ENCODE peak calls at places on chromosomes 5 and 9, in ten cellular contexts. One of them, this sample, is unnamed. For H3K36me3, the result is how much of the 10 kb centered on the place peaks cover.

GRCh38 chr5:72063219-72063819 is 44.0 kb upstream of the MAP1B start:
- DNase-seq in effector memory CD4-positive, alpha-beta T cell: no peak
- DNase-seq in stomach: no peak
- DNase-seq in fibroblast of lung: peak
- DNase-seq in aorta: no peak
- DNase-seq in neural progenitor cell: peak
- DNase-seq in breast epithelium: no peak
- DNase-seq in thoracic aorta: no peak
- DNase-seq in neuronal stem cell: peak
- DNase-seq in SK-N-SH: no peak
- DNase-seq in this sample: peak

GRCh38 chr5:10034008-10034407 is 215.7 kb downstream of the ATPSCKMT start:
- DNase-seq in effector memory CD4-positive, alpha-beta T cell: no peak
- DNase-seq in neural progenitor cell: no peak
- DNase-seq in thoracic aorta: no peak
- DNase-seq in fibroblast of lung: no peak
- DNase-seq in stomach: no peak
- DNase-seq in aorta: no peak
- DNase-seq in neuronal stem cell: no peak
- DNase-seq in breast epithelium: no peak
- DNase-seq in SK-N-SH: no peak
- DNase-seq in this sample: peak

GRCh38 chr9:86585422-86586143 is 231.4 kb upstream of the TUT7 start:
- DNase-seq in stomach: no peak
- DNase-seq in neural progenitor cell: no peak
- DNase-seq in SK-N-SH: no peak
- DNase-seq in aorta: no peak
- DNase-seq in neuronal stem cell: no peak
- DNase-seq in breast epithelium: no peak
- DNase-seq in fibroblast of lung: peak
- DNase-seq in thoracic aorta: no peak
- DNase-seq in effector memory CD4-positive, alpha-beta T cell: no peak
- DNase-seq in this sample: peak

GRCh38 chr5:136979131-136979530 is 520.0 kb downstream of the SPOCK1 start:
- DNase-seq in aorta: no peak
- DNase-seq in neuronal stem cell: no peak
- DNase-seq in breast epithelium: no peak
- DNase-seq in SK-N-SH: no peak
- DNase-seq in neural progenitor cell: no peak
- DNase-seq in effector memory CD4-positive, alpha-beta T cell: no peak
- DNase-seq in stomach: no peak
- DNase-seq in fibroblast of lung: no peak
- DNase-seq in thoracic aorta: no peak
- DNase-seq in this sample: no peak

GRCh38 chr5:97550164-97550563 is 367.1 kb upstream of the RIOK2 start:
- DNase-seq in aorta: no peak
- DNase-seq in breast epithelium: no peak
- DNase-seq in SK-N-SH: no peak
- DNase-seq in neural progenitor cell: peak
- DNase-seq in stomach: no peak
- DNase-seq in neuronal stem cell: peak
- DNase-seq in thoracic aorta: no peak
- DNase-seq in effector memory CD4-positive, alpha-beta T cell: no peak
- DNase-seq in fibroblast of lung: peak
- DNase-seq in this sample: no peak

GRCh38 chr5:133390416-133391155 is 221.8 kb downstream of the FSTL4 start:
- DNase-seq in stomach: no peak
- DNase-seq in fibroblast of lung: no peak
- DNase-seq in thoracic aorta: no peak
- DNase-seq in SK-N-SH: no peak
- DNase-seq in neuronal stem cell: no peak
- DNase-seq in aorta: no peak
- DNase-seq in breast epithelium: no peak
- DNase-seq in effector memory CD4-positive, alpha-beta T cell: no peak
- DNase-seq in neural progenitor cell: no peak
- DNase-seq in this sample: no peak

GRCh38 chr5:146331257-146331822 is 7.3 kb upstream of the POU4F3 start:
- DNase-seq in stomach: no peak
- DNase-seq in effector memory CD4-positive, alpha-beta T cell: no peak
- DNase-seq in thoracic aorta: no peak
- DNase-seq in SK-N-SH: no peak
- DNase-seq in neural progenitor cell: peak
- DNase-seq in neuronal stem cell: no peak
- DNase-seq in aorta: no peak
- DNase-seq in breast epithelium: no peak
- DNase-seq in fibroblast of lung: no peak
- DNase-seq in this sample: no peak

GRCh38 chr9:87733273-87734054 is 7.5 kb downstream of the CTSL start:
- DNase-seq in breast epithelium: no peak
- DNase-seq in neural progenitor cell: no peak
- DNase-seq in fibroblast of lung: no peak
- DNase-seq in neuronal stem cell: no peak
- DNase-seq in thoracic aorta: no peak
- DNase-seq in effector memory CD4-positive, alpha-beta T cell: no peak
- DNase-seq in stomach: no peak
- DNase-seq in aorta: no peak
- DNase-seq in SK-N-SH: no peak
- DNase-seq in this sample: no peak

GRCh38 chr5:172798422-172799215 is 27.6 kb upstream of the DUSP1 start:
- DNase-seq in breast epithelium: no peak
- DNase-seq in aorta: peak
- DNase-seq in neuronal stem cell: no peak
- DNase-seq in SK-N-SH: no peak
- DNase-seq in neural progenitor cell: no peak
- DNase-seq in fibroblast of lung: peak
- DNase-seq in effector memory CD4-positive, alpha-beta T cell: no peak
- DNase-seq in thoracic aorta: peak
- DNase-seq in stomach: no peak
- DNase-seq in this sample: no peak

GRCh38 chr9:130639119-130639485 is 25.3 kb upstream of the PRDM12 start:
- DNase-seq in breast epithelium: no peak
- DNase-seq in effector memory CD4-positive, alpha-beta T cell: no peak
- DNase-seq in thoracic aorta: no peak
- DNase-seq in neural progenitor cell: peak
- DNase-seq in neuronal stem cell: no peak
- DNase-seq in fibroblast of lung: no peak
- DNase-seq in aorta: no peak
- DNase-seq in SK-N-SH: no peak
- DNase-seq in stomach: no peak
- DNase-seq in this sample: peak

GRCh38 chr9:7009065-7009464 is 251.3 kb downstream of the KDM4C start:
- DNase-seq in thoracic aorta: no peak
- DNase-seq in fibroblast of lung: no peak
- DNase-seq in effector memory CD4-positive, alpha-beta T cell: no peak
- DNase-seq in neural progenitor cell: no peak
- DNase-seq in breast epithelium: no peak
- DNase-seq in neuronal stem cell: no peak
- DNase-seq in aorta: no peak
- DNase-seq in stomach: no peak
- DNase-seq in SK-N-SH: no peak
- DNase-seq in this sample: no peak

GRCh38 chr5:16546712-16547111 is 70.1 kb downstream of the RETREG1 start:
- DNase-seq in neural progenitor cell: no peak
- DNase-seq in aorta: no peak
- DNase-seq in neuronal stem cell: no peak
- DNase-seq in stomach: no peak
- DNase-seq in breast epithelium: no peak
- DNase-seq in effector memory CD4-positive, alpha-beta T cell: no peak
- DNase-seq in thoracic aorta: no peak
- DNase-seq in fibroblast of lung: no peak
- DNase-seq in SK-N-SH: no peak
- DNase-seq in this sample: no peak
- H3K27ac ChIP-seq in neural progenitor cell: no peak
- H3K27ac ChIP-seq in aorta: no peak
- H3K27ac ChIP-seq in neuronal stem cell: no peak
- H3K27ac ChIP-seq in stomach: no peak
- H3K27ac ChIP-seq in breast epithelium: no peak
- H3K27ac ChIP-seq in effector memory CD4-positive, alpha-beta T cell: no peak
- H3K27ac ChIP-seq in thoracic aorta: no peak
- H3K27ac ChIP-seq in fibroblast of lung: no peak
- H3K27ac ChIP-seq in SK-N-SH: no peak
- H3K27ac ChIP-seq in this sample: no peak

DNA sequence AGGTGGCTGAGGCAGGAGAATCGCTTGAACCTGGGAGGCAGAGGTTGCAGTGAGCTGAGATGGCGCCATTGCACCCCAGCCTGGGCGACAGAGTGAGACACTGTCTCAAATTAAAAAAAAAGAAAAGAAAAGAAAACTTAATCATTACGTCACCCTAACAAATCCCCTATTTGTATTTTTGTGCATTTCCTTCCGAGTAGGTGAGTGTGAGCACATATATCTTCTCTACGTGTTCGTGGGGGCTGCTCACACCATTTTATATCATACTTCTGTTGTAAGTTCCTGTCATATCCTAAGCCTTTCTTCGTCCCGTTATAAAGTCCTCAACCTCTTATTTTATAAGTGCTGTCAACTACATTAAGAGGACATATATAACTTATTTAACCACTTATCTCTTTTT is 41.9 kb upstream of the GRHPR start:
- DNase-seq in thoracic aorta: no peak
- DNase-seq in neuronal stem cell: no peak
- DNase-seq in fibroblast of lung: no peak
- DNase-seq in breast epithelium: no peak
- DNase-seq in neural progenitor cell: no peak
- DNase-seq in SK-N-SH: no peak
- DNase-seq in effector memory CD4-positive, alpha-beta T cell: no peak
- DNase-seq in stomach: no peak
- DNase-seq in aorta: no peak
- DNase-seq in this sample: no peak
- H3K36me3 ChIP-seq in thoracic aorta: under half
- H3K36me3 ChIP-seq in neuronal stem cell: under half
- H3K36me3 ChIP-seq in fibroblast of lung: under half
- H3K36me3 ChIP-seq in breast epithelium: under half
- H3K36me3 ChIP-seq in neural progenitor cell: under half
- H3K36me3 ChIP-seq in SK-N-SH: under half
- H3K36me3 ChIP-seq in effector memory CD4-positive, alpha-beta T cell: under half
- H3K36me3 ChIP-seq in stomach: under half
- H3K36me3 ChIP-seq in aorta: under half
- H3K36me3 ChIP-seq in this sample: under half

GRCh38 chr9:122223435-122223834 is 5.3 kb downstream of the LHX6 start:
- DNase-seq in neural progenitor cell: no peak
- DNase-seq in effector memory CD4-positive, alpha-beta T cell: no peak
- DNase-seq in aorta: no peak
- DNase-seq in breast epithelium: no peak
- DNase-seq in SK-N-SH: no peak
- DNase-seq in fibroblast of lung: no peak
- DNase-seq in thoracic aorta: no peak
- DNase-seq in neuronal stem cell: no peak
- DNase-seq in stomach: no peak
- DNase-seq in this sample: no peak

GRCh38 chr9:122226142-122226757 is 2.5 kb downstream of the LHX6 start:
- DNase-seq in stomach: no peak
- DNase-seq in SK-N-SH: peak
- DNase-seq in thoracic aorta: no peak
- DNase-seq in effector memory CD4-positive, alpha-beta T cell: no peak
- DNase-seq in fibroblast of lung: no peak
- DNase-seq in aorta: no peak
- DNase-seq in neuronal stem cell: no peak
- DNase-seq in neural progenitor cell: peak
- DNase-seq in breast epithelium: no peak
- DNase-seq in this sample: no peak

GRCh38 chr9:122227576-122227903 is 1.2 kb downstream of the LHX6 start:
- DNase-seq in fibroblast of lung: no peak
- DNase-seq in SK-N-SH: no peak
- DNase-seq in neural progenitor cell: no peak
- DNase-seq in effector memory CD4-positive, alpha-beta T cell: no peak
- DNase-seq in thoracic aorta: no peak
- DNase-seq in aorta: no peak
- DNase-seq in stomach: no peak
- DNase-seq in neuronal stem cell: no peak
- DNase-seq in breast epithelium: no peak
- DNase-seq in this sample: no peak

GRCh38 chr9:122226758-122227575 is 1.8 kb downstream of the LHX6 start:
- DNase-seq in effector memory CD4-positive, alpha-beta T cell: no peak
- DNase-seq in thoracic aorta: no peak
- DNase-seq in breast epithelium: no peak
- DNase-seq in neural progenitor cell: peak
- DNase-seq in aorta: no peak
- DNase-seq in neuronal stem cell: no peak
- DNase-seq in stomach: no peak
- DNase-seq in SK-N-SH: peak
- DNase-seq in fibroblast of lung: no peak
- DNase-seq in this sample: no peak

GRCh38 chr9:122225323-122226141 is 3.2 kb downstream of the LHX6 start:
- DNase-seq in neuronal stem cell: no peak
- DNase-seq in breast epithelium: no peak
- DNase-seq in aorta: no peak
- DNase-seq in SK-N-SH: peak
- DNase-seq in neural progenitor cell: no peak
- DNase-seq in stomach: no peak
- DNase-seq in fibroblast of lung: no peak
- DNase-seq in thoracic aorta: no peak
- DNase-seq in effector memory CD4-positive, alpha-beta T cell: no peak
- DNase-seq in this sample: no peak
- H3K4me3 ChIP-seq in neuronal stem cell: no peak
- H3K4me3 ChIP-seq in breast epithelium: peak
- H3K4me3 ChIP-seq in aorta: no peak
- H3K4me3 ChIP-seq in SK-N-SH: no peak
- H3K4me3 ChIP-seq in neural progenitor cell: no peak
- H3K4me3 ChIP-seq in stomach: peak
- H3K4me3 ChIP-seq in fibroblast of lung: no peak
- H3K4me3 ChIP-seq in thoracic aorta: peak
- H3K4me3 ChIP-seq in effector memory CD4-positive, alpha-beta T cell: no peak
- H3K4me3 ChIP-seq in this sample: no peak

GRCh38 chr9:94176582-94176981 is 82.5 kb upstream of the ZNF169 start:
- DNase-seq in aorta: no peak
- DNase-seq in stomach: no peak
- DNase-seq in breast epithelium: no peak
- DNase-seq in neural progenitor cell: no peak
- DNase-seq in neuronal stem cell: no peak
- DNase-seq in SK-N-SH: no peak
- DNase-seq in fibroblast of lung: no peak
- DNase-seq in thoracic aorta: no peak
- DNase-seq in effector memory CD4-positive, alpha-beta T cell: no peak
- DNase-seq in this sample: no peak

GRCh38 chr9:94169978-94170377 is 85.7 kb downstream of the PTPDC1 start:
- DNase-seq in SK-N-SH: no peak
- DNase-seq in effector memory CD4-positive, alpha-beta T cell: no peak
- DNase-seq in stomach: no peak
- DNase-seq in fibroblast of lung: peak
- DNase-seq in thoracic aorta: no peak
- DNase-seq in neural progenitor cell: no peak
- DNase-seq in breast epithelium: no peak
- DNase-seq in aorta: no peak
- DNase-seq in neuronal stem cell: no peak
- DNase-seq in this sample: no peak

GRCh38 chr9:94173632-94174031 is 85.5 kb upstream of the ZNF169 start:
- DNase-seq in SK-N-SH: no peak
- DNase-seq in neuronal stem cell: no peak
- DNase-seq in effector memory CD4-positive, alpha-beta T cell: no peak
- DNase-seq in fibroblast of lung: no peak
- DNase-seq in breast epithelium: no peak
- DNase-seq in neural progenitor cell: no peak
- DNase-seq in aorta: no peak
- DNase-seq in stomach: no peak
- DNase-seq in thoracic aorta: no peak
- DNase-seq in this sample: no peak

GRCh38 chr9:94175669-94176068 is 83.4 kb upstream of the ZNF169 start:
- DNase-seq in thoracic aorta: no peak
- DNase-seq in neural progenitor cell: no peak
- DNase-seq in fibroblast of lung: no peak
- DNase-seq in SK-N-SH: no peak
- DNase-seq in stomach: no peak
- DNase-seq in neuronal stem cell: no peak
- DNase-seq in effector memory CD4-positive, alpha-beta T cell: no peak
- DNase-seq in breast epithelium: no peak
- DNase-seq in aorta: no peak
- DNase-seq in this sample: no peak

GRCh38 chr9:94174164-94174563 is 84.9 kb upstream of the ZNF169 start:
- DNase-seq in neuronal stem cell: no peak
- DNase-seq in aorta: no peak
- DNase-seq in stomach: no peak
- DNase-seq in fibroblast of lung: no peak
- DNase-seq in SK-N-SH: no peak
- DNase-seq in breast epithelium: no peak
- DNase-seq in effector memory CD4-positive, alpha-beta T cell: no peak
- DNase-seq in thoracic aorta: no peak
- DNase-seq in neural progenitor cell: no peak
- DNase-seq in this sample: no peak
- H3K27ac ChIP-seq in neuronal stem cell: no peak
- H3K27ac ChIP-seq in aorta: no peak
- H3K27ac ChIP-seq in stomach: peak
- H3K27ac ChIP-seq in fibroblast of lung: no peak
- H3K27ac ChIP-seq in SK-N-SH: no peak
- H3K27ac ChIP-seq in breast epithelium: no peak
- H3K27ac ChIP-seq in effector memory CD4-positive, alpha-beta T cell: no peak
- H3K27ac ChIP-seq in thoracic aorta: no peak
- H3K27ac ChIP-seq in neural progenitor cell: no peak
- H3K27ac ChIP-seq in this sample: no peak